ENCODE peak calls at places on chromosomes 5 and 9, in eight cellular contexts. F is HepG2, O is sigmoid colon, E is K562, J is transverse colon, U is stomach, X is suprapubic skin, R is esophagus muscularis mucosa. P is an unnamed sample.

GRCh38 chr5:40332945-40333344 is 346.8 kb upstream of the PTGER4 start:
- DNase-seq in R (no peak), F (no peak), E (no peak), X (no peak), U (no peak), J (no peak), O (no peak), P (no peak)

GRCh38 chr5:14581891-14582796 is 552 bp downstream of the OTULINL start:
- DNase-seq in X (peak), O (peak), R (no peak), F (no peak), J (peak), E (no peak), U (peak), P (peak)

GRCh38 chr9:18824095-18824666 is 208.8 kb downstream of the SAXO1 start:
- DNase-seq in F (peak), U (no peak), O (no peak), E (no peak), X (no peak), R (no peak), J (peak), P (no peak)

GRCh38 chr9:34322899-34323591 is 6.0 kb downstream of the KIF24 start:
- DNase-seq in O (no peak), J (no peak), R (no peak), E (no peak), F (no peak), U (no peak), X (no peak), P (no peak)

GRCh38 chr5:67581203-67581602 is 384.6 kb upstream of the CD180 start:
- DNase-seq in X (no peak), F (no peak), U (no peak), J (no peak), O (no peak), E (no peak), R (no peak), P (no peak)

GRCh38 chr5:87327998-87328397 is 60.3 kb downstream of the RASA1 start:
- DNase-seq in F (no peak), U (no peak), J (no peak), O (no peak), R (no peak), X (no peak), E (no peak), P (no peak)

GRCh38 chr9:131618071-131618479 is 72.8 kb downstream of the PRRT1B start:
- DNase-seq in E (no peak), O (no peak), R (no peak), X (no peak), F (peak), U (peak), J (no peak), P (no peak)

GRCh38 chr5:31193591-31194457 is at the start of gene CDH6:
- DNase-seq in O (no peak), R (no peak), F (no peak), X (no peak), E (no peak), J (peak), U (no peak), P (no peak)

GRCh38 chr9:101087426-101087825 is 58.9 kb downstream of the PLPPR1 start:
- DNase-seq in R (no peak), X (no peak), J (no peak), O (no peak), E (no peak), U (no peak), F (no peak), P (no peak)

GRCh38 chr5:129459485-129460120 is 495 bp upstream of the ADAMTS19 start:
- DNase-seq in E (no peak), F (no peak), U (no peak), R (no peak), J (peak), O (no peak), X (no peak), P (peak)

GRCh38 chr9:37906312-37907239 is 2.6 kb upstream of the SLC25A51 start:
- DNase-seq in R (no peak), J (no peak), X (peak), E (no peak), F (no peak), O (peak), U (no peak), P (peak)

GRCh38 chr5:154325566-154325965 is 120.2 kb upstream of the SAP30L start:
- DNase-seq in F (no peak), E (no peak), U (no peak), R (no peak), J (no peak), X (no peak), O (no peak), P (no peak)

GRCh38 chr9:78215706-78216105 is 20.2 kb upstream of the CEP78 start:
- DNase-seq in U (no peak), X (no peak), F (no peak), R (peak), J (no peak), E (no peak), O (no peak), P (no peak)

GRCh38 chr5:82620957-82621600 is 342.9 kb upstream of the RPS23 start:
- DNase-seq in R (no peak), F (no peak), J (no peak), X (no peak), U (no peak), E (no peak), O (no peak), P (no peak)

GRCh38 chr5:81817980-81818379 is 67.1 kb upstream of the SSBP2 start:
- DNase-seq in U (no peak), O (no peak), J (no peak), X (no peak), R (no peak), F (no peak), E (no peak), P (no peak)

GRCh38 chr9:98172604-98173003 is 19.8 kb downstream of the CORO2A start:
- DNase-seq in J (no peak), F (peak), X (no peak), E (no peak), R (no peak), O (peak), U (peak), P (no peak)

GRCh38 chr5:174097486-174098185 is 52.1 kb downstream of the NSG2 start:
- DNase-seq in U (no peak), F (no peak), E (no peak), X (no peak), R (no peak), O (no peak), J (no peak), P (no peak)

GRCh38 chr5:178463321-178464155 is 126.7 kb downstream of the COL23A1 start:
- DNase-seq in F (no peak), U (peak), O (no peak), R (no peak), J (no peak), E (no peak), X (no peak), P (no peak)

DNA sequence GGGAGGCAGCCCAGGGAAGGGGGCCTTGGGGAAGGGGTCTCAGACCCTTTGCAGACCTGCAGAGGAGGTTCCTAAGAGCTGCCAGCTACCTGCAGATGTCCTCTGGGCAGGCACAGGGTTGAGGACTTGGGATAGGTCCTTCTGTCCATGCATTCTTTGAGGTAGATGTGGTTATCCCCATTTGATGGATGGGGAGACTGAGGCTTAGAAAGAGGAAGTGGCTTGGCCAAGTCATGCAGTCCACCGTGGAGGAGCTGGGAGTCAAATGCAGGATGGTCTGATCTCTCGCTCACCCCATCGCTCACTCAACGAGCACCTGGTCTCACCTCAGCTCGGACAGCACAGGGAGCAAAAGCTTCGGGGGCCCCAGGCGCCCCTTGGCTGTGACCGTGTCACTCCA is 20.2 kb downstream of the ADAMTSL2 start:
- DNase-seq in F (no peak), J (no peak), U (no peak), E (no peak), R (no peak), X (no peak), O (no peak), P (no peak)
- TF ChIP-seq EP300 in F (no peak), J (no peak), U (no peak), E (no peak), R (no peak), X (no peak), O (no peak), P (no peak)

GRCh38 chr9:95089257-95089873 is 228.1 kb downstream of the FANCC start:
- DNase-seq in R (no peak), E (no peak), X (peak), U (no peak), O (peak), J (no peak), F (no peak), P (no peak)
- H3K27ac ChIP-seq in R (peak), E (no peak), X (peak), U (peak), O (peak), J (peak), F (no peak), P (no peak)

GRCh38 chr5:1477341-1477740 is 32.1 kb upstream of the SLC6A3 start:
- DNase-seq in F (no peak), O (peak), U (peak), J (peak), E (no peak), X (peak), R (no peak), P (no peak)
- TF ChIP-seq POLR2A in F (no peak), O (no peak), U (no peak), J (no peak), E (no peak), X (no peak), R (no peak), P (no peak)

DNA sequence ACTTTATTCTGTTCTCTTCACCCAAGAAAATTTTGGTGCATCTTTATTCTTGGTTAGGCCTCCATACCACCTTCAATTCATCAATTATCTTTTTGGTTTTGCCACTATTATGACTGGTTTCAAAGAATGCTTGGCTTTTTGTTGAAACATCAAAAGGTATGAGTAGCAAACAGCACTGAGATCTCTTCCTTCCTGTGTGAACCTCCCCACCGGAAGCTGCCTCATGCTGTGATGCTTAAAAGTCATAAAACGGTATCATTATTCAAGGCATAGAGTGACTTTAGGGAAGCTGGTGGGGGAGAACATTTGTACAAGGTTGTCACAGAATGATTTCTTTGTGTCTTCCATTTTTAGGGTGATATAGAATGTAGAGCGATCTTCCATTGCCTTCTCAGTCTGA is 70.6 kb downstream of the IQGAP2 start:
- DNase-seq in U (no peak), O (no peak), F (no peak), X (no peak), R (no peak), E (no peak), J (no peak), P (no peak)
- TF ChIP-seq EP300 in U (no peak), O (no peak), F (no peak), X (no peak), R (no peak), E (no peak), J (no peak), P (no peak)

DNA sequence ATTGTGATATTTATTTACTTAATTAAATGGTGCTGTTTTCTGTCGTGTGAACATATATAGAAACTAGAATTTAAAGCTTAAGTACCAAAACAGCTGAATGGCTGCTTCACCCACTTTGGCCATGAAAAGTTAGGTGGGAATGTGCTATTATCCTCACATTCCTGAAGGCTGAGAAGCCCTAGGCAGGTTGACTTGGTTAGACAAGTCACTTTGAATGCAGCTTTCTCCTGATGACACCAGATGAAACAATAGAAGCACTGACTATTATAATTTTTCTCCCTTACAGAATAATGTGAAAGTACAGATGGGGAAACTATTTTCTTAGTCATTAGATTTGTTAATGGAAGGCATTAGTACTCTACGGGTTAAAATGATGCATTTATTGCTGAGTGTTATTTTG is 65.1 kb upstream of the C5orf46 start:
- DNase-seq in R (no peak), U (no peak), E (no peak), F (no peak), O (no peak), X (no peak), J (no peak), P (no peak)
- H3K27ac ChIP-seq in R (no peak), U (no peak), E (no peak), F (no peak), O (no peak), X (no peak), J (no peak), P (no peak)

DNA sequence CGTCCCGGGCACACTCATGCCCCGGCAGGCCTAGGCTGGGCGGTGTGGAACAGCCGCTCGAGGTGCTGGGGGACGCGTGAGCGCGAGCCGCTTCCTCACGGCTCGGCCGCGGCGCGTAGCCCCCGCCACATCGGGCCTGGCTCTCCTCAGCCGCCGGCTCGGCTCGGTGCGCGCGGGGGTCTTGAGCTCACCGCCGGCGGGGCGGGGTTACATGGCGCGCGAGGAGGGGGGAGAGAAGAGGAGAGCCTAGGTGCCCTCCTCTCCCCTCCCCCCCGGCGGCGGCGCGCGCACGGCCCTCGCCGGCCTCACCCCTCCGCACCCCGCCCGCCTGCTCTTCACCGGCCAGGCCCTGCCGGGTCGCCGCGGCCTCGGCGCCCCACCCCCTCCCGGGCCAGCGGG is 7.7 kb downstream of the RANBP6 start:
- DNase-seq in O (peak), F (peak), X (peak), U (peak), E (no peak), R (no peak), J (peak), P (peak)
- TF ChIP-seq POLR2A in O (no peak), F (no peak), X (no peak), U (no peak), E (no peak), R (no peak), J (no peak), P (no peak)

DNA sequence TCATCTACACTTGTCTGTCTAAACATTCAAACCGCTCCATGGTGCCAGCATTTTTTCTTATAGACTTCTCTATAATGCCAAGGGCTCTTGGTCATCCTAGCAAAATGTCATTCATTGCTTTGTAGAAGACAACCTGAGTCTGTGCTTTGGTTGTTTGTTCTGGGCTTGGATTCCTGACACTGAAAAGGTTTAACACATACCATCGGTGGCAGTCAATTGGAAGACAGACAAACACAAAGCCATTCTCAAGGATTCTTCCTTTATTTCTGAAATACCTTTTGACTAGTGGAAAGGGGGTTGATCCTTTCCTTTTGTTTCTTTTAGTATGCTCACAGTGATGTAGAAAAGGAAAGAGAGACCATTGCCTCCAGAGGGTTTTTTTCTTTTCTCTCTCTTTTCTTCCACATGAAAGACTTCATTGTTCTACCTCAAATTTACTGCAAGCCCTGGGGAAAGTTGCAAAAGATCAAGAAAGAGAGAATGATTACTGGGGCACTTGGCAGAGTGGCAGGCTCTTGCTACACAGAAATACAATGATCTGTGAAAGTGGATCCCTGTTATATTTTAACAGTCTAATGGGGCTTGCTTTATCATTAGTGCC is 66.4 kb upstream of the TMC1 start:
- DNase-seq in F (peak), U (no peak), X (no peak), O (no peak), E (no peak), R (no peak), J (no peak), P (no peak)
- TF ChIP-seq EP300 in F (no peak), U (no peak), X (no peak), O (no peak), E (no peak), R (no peak), J (no peak), P (no peak)